ENCODE peak calls at places on chromosomes 1 and 21, in nine cellular contexts. X is PC-3, K is fibroblast of lung, N is tibial nerve, D is uterus, U is lung, V is body of pancreas, Q is heart right ventricle, M is pancreas. W is an unnamed sample.

GRCh38 chr21:46112731-46113215 is 14.9 kb downstream of the COL6A2 start:
- DNase-seq in X (no peak), K (no peak), N (peak; percentile 2), D (no peak), U (no peak), V (no peak), Q (peak; percentile 3), M (peak; percentile 34), W (no peak)

GRCh38 chr1:148372731-148373130 is 110.4 kb downstream of the PPIAL4G start:
- DNase-seq in X (peak; percentile 92), K (no peak), N (no peak), D (no peak), U (no peak), V (no peak), Q (no peak), M (no peak), W (no peak)

GRCh38 chr1:15146142-15146541 is 7.4 kb upstream of the TMEM51 start:
- DNase-seq in X (no peak), K (no peak), N (no peak), D (no peak), U (no peak), V (peak; percentile 83), Q (no peak), M (peak; percentile 55), W (no peak)

GRCh38 chr1:99171126-99171813 is 93.0 kb upstream of the PLPPR4 start:
- DNase-seq in X (no peak), K (no peak), N (no peak), D (no peak), U (no peak), V (peak; percentile 23), Q (no peak), M (no peak), W (no peak)

GRCh38 chr1:79373481-79374132 is 367.1 kb upstream of the ADGRL4 start:
- DNase-seq in X (no peak), K (peak; percentile 26), N (no peak), D (no peak), U (no peak), V (peak; percentile 67), Q (no peak), M (no peak), W (no peak)

GRCh38 chr1:81499487-81499886 is 301.2 kb upstream of the ADGRL2 start:
- DNase-seq in X (no peak), K (no peak), N (no peak), D (no peak), U (no peak), V (no peak), Q (no peak), M (no peak), W (no peak)

GRCh38 chr1:180482425-180483275 is 19.7 kb downstream of the ACBD6 start:
- DNase-seq in X (peak; percentile 59), K (peak; percentile 77), N (no peak), D (no peak), U (no peak), V (no peak), Q (peak; percentile 13), M (no peak), W (peak; percentile 67)

GRCh38 chr1:9746651-9747050 is 77.1 kb downstream of the CLSTN1 start:
- DNase-seq in X (no peak), K (no peak), N (no peak), D (no peak), U (no peak), V (no peak), Q (no peak), M (no peak), W (no peak)

GRCh38 chr1:158002630-158003408 is 9.4 kb downstream of the KIRREL1 start:
- DNase-seq in X (no peak), K (no peak), N (no peak), D (no peak), U (no peak), V (no peak), Q (no peak), M (no peak), W (peak; percentile 77)

GRCh38 chr1:76576876-76577817 is 290.1 kb upstream of the ST6GALNAC5 start:
- DNase-seq in X (no peak), K (no peak), N (no peak), D (no peak), U (no peak), V (no peak), Q (no peak), M (no peak), W (no peak)

GRCh38 chr1:244645890-244646289 is 7.0 kb upstream of the DESI2 start:
- DNase-seq in X (no peak), K (no peak), N (no peak), D (no peak), U (no peak), V (no peak), Q (no peak), M (no peak), W (no peak)

GRCh38 chr1:64880449-64880848 is 85.9 kb downstream of the JAK1 start:
- DNase-seq in X (no peak), K (no peak), N (no peak), D (no peak), U (no peak), V (no peak), Q (no peak), M (no peak), W (no peak)

GRCh38 chr1:198701250-198701649 is 62.4 kb downstream of the PTPRC start:
- DNase-seq in X (no peak), K (no peak), N (no peak), D (no peak), U (no peak), V (no peak), Q (no peak), M (no peak), W (no peak)

GRCh38 chr1:101346419-101346818 is 109.6 kb downstream of the S1PR1 start:
- DNase-seq in X (no peak), K (no peak), N (no peak), D (no peak), U (no peak), V (no peak), Q (no peak), M (no peak), W (no peak)

GRCh38 chr1:247111636-247112478 is 7.7 kb upstream of the ZNF669 start:
- DNase-seq in X (peak; percentile 48), K (peak; percentile 66), N (peak; percentile 48), D (peak; percentile 60), U (peak; percentile 68), V (peak; percentile 73), Q (peak; percentile 66), M (peak; percentile 85), W (peak; percentile 67)

GRCh38 chr21:36035381-36035791 is 24.9 kb downstream of the SETD4 start:
- DNase-seq in X (no peak), K (no peak), N (no peak), D (no peak), U (no peak), V (no peak), Q (no peak), M (no peak), W (peak; percentile 92)

DNA sequence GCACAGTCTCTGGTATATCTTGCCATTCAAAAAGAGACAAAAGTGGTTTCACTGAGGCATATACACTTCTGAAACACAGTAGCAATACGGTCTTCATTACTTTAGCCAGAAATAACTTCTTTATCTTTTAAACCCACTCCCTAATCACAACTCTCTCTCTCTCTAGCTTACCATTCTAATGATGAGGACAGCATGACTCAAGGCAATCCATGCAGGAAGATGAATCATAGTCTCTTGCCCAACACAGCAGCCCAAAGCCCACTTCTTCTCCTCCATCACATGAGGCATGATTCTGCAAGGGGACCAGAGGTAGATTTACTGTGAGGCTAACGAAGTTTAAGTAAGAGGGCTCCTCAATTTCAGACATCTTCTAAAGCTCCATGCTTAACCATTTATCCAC is 285.0 kb upstream of the NR5A2 start:
- DNase-seq in X (peak; percentile 75), K (peak; percentile 93), N (no peak), D (no peak), U (no peak), V (no peak), Q (no peak), M (no peak), W (peak; percentile 92)
- TF ChIP-seq CTCF in X (no peak), K (no peak), N (no peak), D (no peak), U (no peak), V (no peak), Q (no peak), M (no peak), W (no peak)

DNA sequence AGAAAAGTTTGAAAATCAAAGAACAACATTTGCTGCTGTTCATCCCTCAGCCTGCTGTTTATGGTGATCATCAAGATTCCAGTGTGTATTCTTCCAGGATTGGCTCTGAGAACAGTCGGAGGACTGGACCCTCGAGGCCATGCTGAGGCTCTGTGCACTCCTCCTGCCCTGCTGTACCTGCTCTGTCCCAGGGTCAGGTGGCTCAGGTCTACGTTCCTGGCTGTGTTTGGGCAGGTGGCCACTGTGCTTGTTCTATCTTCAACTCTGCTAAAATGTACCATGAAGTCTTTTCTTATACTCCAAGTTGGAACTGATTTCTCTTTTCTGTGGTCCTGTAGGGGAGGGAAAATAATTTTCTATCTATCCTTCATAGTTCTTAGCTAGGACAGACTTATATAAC is 175.9 kb downstream of the RWDD3 start:
- DNase-seq in X (no peak), K (no peak), N (no peak), D (no peak), U (no peak), V (peak; percentile 48), Q (no peak), M (no peak), W (no peak)
- H3K27me3 ChIP-seq in X (peaks cover 46% of the 10 kb centered on the region), K (no peaks in the 10 kb centered on the region), N (no peaks in the 10 kb centered on the region), D (no peaks in the 10 kb centered on the region), U (no peaks in the 10 kb centered on the region), V (no peaks in the 10 kb centered on the region), Q (no peaks in the 10 kb centered on the region), M (no peaks in the 10 kb centered on the region), W (no peaks in the 10 kb centered on the region)

GRCh38 chr1:52460686-52461085 is 56.3 kb downstream of the PRPF38A start:
- DNase-seq in X (peak; percentile 16), K (no peak), N (no peak), D (no peak), U (no peak), V (no peak), Q (no peak), M (no peak), W (peak; percentile 15)
- H3K4me3 ChIP-seq in X (no peak overlapping the region), K (no peak overlapping the region), N (no peak overlapping the region), D (no peak overlapping the region), U (no peak overlapping the region), V (no peak overlapping the region), Q (no peak overlapping the region), M (no peak overlapping the region), W (no peak overlapping the region)

DNA sequence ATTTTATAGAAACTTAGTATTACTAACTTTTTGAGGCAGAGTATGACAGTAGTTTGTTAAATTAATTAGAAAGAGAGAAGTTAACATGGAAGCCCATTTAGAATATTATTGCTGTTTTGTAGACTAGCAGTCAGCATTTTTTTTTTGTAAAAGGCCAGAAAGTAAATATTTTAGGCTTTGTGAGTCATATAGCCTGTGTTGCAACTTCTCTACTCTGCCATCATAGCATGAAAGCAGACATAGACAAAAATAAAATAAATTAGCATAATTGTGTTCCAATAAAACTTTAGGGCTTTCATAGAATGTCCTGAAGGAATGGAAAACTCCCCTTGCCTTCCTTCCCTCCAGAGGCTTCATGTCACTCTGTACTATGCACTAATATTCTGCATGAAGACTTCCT is 12.3 kb upstream of the RGS4 start:
- DNase-seq in X (peak; percentile 24), K (peak; percentile 82), N (no peak), D (no peak), U (no peak), V (no peak), Q (no peak), M (no peak), W (peak; percentile 69)
- TF ChIP-seq CTCF in X (no peak), K (no peak), N (no peak), D (no peak), U (no peak), V (no peak), Q (no peak), M (no peak), W (no peak)

GRCh38 chr1:175863291-175864050 is 120.1 kb upstream of the TNR start:
- DNase-seq in X (no peak), K (no peak), N (no peak), D (no peak), U (no peak), V (no peak), Q (no peak), M (no peak), W (no peak)
- H3K27me3 ChIP-seq in X (peaks cover 13% of the 10 kb centered on the region), K (no peaks in the 10 kb centered on the region), N (no peaks in the 10 kb centered on the region), D (no peaks in the 10 kb centered on the region), U (no peaks in the 10 kb centered on the region), V (no peaks in the 10 kb centered on the region), Q (no peaks in the 10 kb centered on the region), M (no peaks in the 10 kb centered on the region), W (no peaks in the 10 kb centered on the region)

W was measured in cardiac muscle cell.